ENCODE peak calls at places on chromosomes 4 and X, in ten cellular contexts. C is mucosa of descending colon, U is fibroblast of pulmonary artery, Q is GF-D8, J is left ventricle myocardium inferior, T is DMS 273 treated with DMSO at 0.1 percent for 48 hours, P is BE2C, H is T-cell, E is NCI-H2107, B is stomach. F is an unnamed sample.

GRCh38 chr4:6701371-6701770 is 7.7 kb downstream of the S100P start:
- DNase-seq in C (no peak), U (no peak), Q (no peak), J (no peak), T (no peak), P (no peak), H (peak), E (no peak), B (no peak), F (no peak)

GRCh38 chr4:176793060-176793605 is 411 bp upstream of the VEGFC start:
- DNase-seq in C (no peak), U (no peak), Q (no peak), J (no peak), T (no peak), P (no peak), H (no peak), E (no peak), B (no peak), F (no peak)

GRCh38 chr4:64883087-64883926 is 474.1 kb upstream of the TECRL start:
- DNase-seq in C (no peak), U (no peak), Q (no peak), J (no peak), T (no peak), P (no peak), H (no peak), E (no peak), B (no peak), F (no peak)

GRCh38 chr4:108166038-108166437 is 2.7 kb downstream of the LEF1 start:
- DNase-seq in C (no peak), U (no peak), Q (no peak), J (no peak), T (no peak), P (no peak), H (peak), E (no peak), B (no peak), F (no peak)

GRCh38 chrX:71657267-71657666 is 10.1 kb upstream of the LOC101059915 start:
- DNase-seq in C (no peak), U (no peak), Q (no peak), J (no peak), T (no peak), P (no peak), H (no peak), E (no peak), B (no peak), F (no peak)

GRCh38 chr4:54165438-54165837 is 63.7 kb upstream of the PDGFRA start:
- DNase-seq in C (no peak), U (peak), Q (no peak), J (no peak), T (no peak), P (no peak), H (no peak), E (no peak), B (no peak), F (no peak)

GRCh38 chr4:96602661-96603060 is 762.8 kb downstream of the PDHA2 start:
- DNase-seq in C (no peak), U (no peak), Q (no peak), J (no peak), T (no peak), P (no peak), H (no peak), E (no peak), B (no peak), F (no peak)

GRCh38 chr4:99868126-99868596 is 26.1 kb downstream of the LAMTOR3 start:
- DNase-seq in C (no peak), U (peak), Q (no peak), J (no peak), T (no peak), P (no peak), H (no peak), E (no peak), B (no peak), F (no peak)

GRCh38 chr4:133233922-133234321 is 84.8 kb downstream of the PCDH10 start:
- DNase-seq in C (no peak), U (no peak), Q (no peak), J (no peak), T (no peak), P (no peak), H (no peak), E (no peak), B (no peak), F (no peak)

GRCh38 chr4:47274931-47275330 is 188.6 kb downstream of the COMMD8 start:
- DNase-seq in C (no peak), U (peak), Q (peak), J (no peak), T (no peak), P (no peak), H (no peak), E (no peak), B (no peak), F (no peak)

GRCh38 chr4:182536221-182536620 is 293.0 kb downstream of the TENM3 start:
- DNase-seq in C (no peak), U (no peak), Q (no peak), J (no peak), T (no peak), P (no peak), H (no peak), E (no peak), B (no peak), F (no peak)

GRCh38 chrX:65035451-65035779 is 59.2 kb upstream of the ZC4H2 start:
- DNase-seq in C (no peak), U (peak), Q (no peak), J (peak), T (no peak), P (peak), H (peak), E (no peak), B (peak), F (no peak)

GRCh38 chrX:109261279-109261678 is 220.6 kb downstream of the GUCY2F start:
- DNase-seq in C (no peak), U (peak), Q (no peak), J (no peak), T (no peak), P (no peak), H (no peak), E (no peak), B (no peak), F (no peak)

GRCh38 chrX:105211051-105211575 is 9.4 kb downstream of the TEX13A start:
- DNase-seq in C (no peak), U (peak), Q (no peak), J (no peak), T (no peak), P (no peak), H (no peak), E (no peak), B (no peak), F (no peak)